ENCODE peak calls at places on chromosomes 4 and X, in five cellular contexts. Y, D, Z, I and K are unnamed samples.

GRCh38 chrX:77446840-77447239 is 349 bp upstream of the FGF16 start:
- DNase-seq in Y (no peak), D (no peak), Z (peak), I (no peak), K (no peak)

GRCh38 chr4:184383497-184384055 is 90.8 kb downstream of the IRF2 start:
- DNase-seq in Y (no peak), D (peak), Z (peak), I (no peak), K (no peak)

GRCh38 chr4:113232194-113232593 is 182.7 kb downstream of the ANK2 start:
- DNase-seq in Y (no peak), D (no peak), Z (peak), I (no peak), K (no peak)

GRCh38 chr4:182648766-182649165 is 268.4 kb downstream of the DCTD start:
- DNase-seq in Y (no peak), D (no peak), Z (no peak), I (no peak), K (no peak)

GRCh38 chrX:47637546-47638195 is 7.9 kb upstream of the CFP start:
- DNase-seq in Y (peak), D (peak), Z (no peak), I (no peak), K (peak)

GRCh38 chr4:25535278-25535677 is 120.4 kb upstream of the SLC34A2 start:
- DNase-seq in Y (no peak), D (no peak), Z (no peak), I (no peak), K (no peak)

GRCh38 chrX:67714004-67714403 is 170.2 kb downstream of the AR start:
- DNase-seq in Y (no peak), D (no peak), Z (no peak), I (no peak), K (no peak)

GRCh38 chr4:156642161-156642560 is 329.4 kb downstream of the PDGFC start:
- DNase-seq in Y (no peak), D (no peak), Z (no peak), I (no peak), K (no peak)

GRCh38 chrX:68177542-68177941 is 255.8 kb downstream of the OPHN1 start:
- DNase-seq in Y (no peak), D (peak), Z (peak), I (no peak), K (no peak)

GRCh38 chr4:6280365-6280996 is 10.8 kb downstream of the WFS1 start:
- DNase-seq in Y (no peak), D (peak), Z (no peak), I (no peak), K (no peak)

GRCh38 chr4:8607603-8608481 is 15.3 kb downstream of the CPZ start:
- DNase-seq in Y (no peak), D (no peak), Z (peak), I (no peak), K (no peak)

GRCh38 chr4:146477054-146477453 is 44.7 kb downstream of the SLC10A7 start:
- DNase-seq in Y (no peak), D (peak), Z (no peak), I (no peak), K (no peak)

GRCh38 chr4:158007566-158007965 is 165.3 kb downstream of the GASK1B start:
- DNase-seq in Y (no peak), D (no peak), Z (peak), I (no peak), K (no peak)

GRCh38 chr4:10565166-10565780 is 108.0 kb upstream of the ZNF518B start:
- DNase-seq in Y (no peak), D (no peak), Z (no peak), I (no peak), K (no peak)

GRCh38 chrX:41875142-41875541 is 48.2 kb downstream of the CASK start:
- DNase-seq in Y (no peak), D (no peak), Z (no peak), I (no peak), K (no peak)

GRCh38 chrX:150690126-150690525 is 3.1 kb upstream of the MTMR1 start:
- DNase-seq in Y (no peak), D (peak), Z (peak), I (no peak), K (no peak)

GRCh38 chrX:96386325-96386724 is 298.3 kb upstream of the DIAPH2 start:
- DNase-seq in Y (no peak), D (no peak), Z (no peak), I (no peak), K (no peak)

GRCh38 chr4:94068712-94069111 is 139.0 kb upstream of the SMARCAD1 start:
- DNase-seq in Y (no peak), D (no peak), Z (no peak), I (no peak), K (no peak)

DNA sequence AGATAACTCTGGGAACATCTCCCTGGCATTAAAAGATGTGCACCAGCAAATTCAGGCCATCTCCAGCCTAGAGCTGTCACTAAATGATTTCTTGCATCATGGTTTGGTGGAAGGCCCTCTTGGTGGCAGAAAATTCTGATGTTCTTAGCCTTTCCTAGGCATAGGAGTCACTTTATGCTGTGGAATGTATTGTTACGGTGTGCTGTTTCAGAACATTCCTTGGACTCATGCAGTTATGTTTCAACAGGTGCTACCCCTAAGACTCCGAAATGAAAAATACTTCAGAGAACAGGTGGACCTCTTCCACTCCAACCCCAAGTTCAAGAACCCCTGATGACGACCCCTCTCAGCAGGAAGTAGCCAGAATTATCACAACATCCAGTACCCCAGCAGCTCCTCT is 20.3 kb upstream of the PAPSS1 start:
- DNase-seq in Y (no peak), D (peak), Z (peak), I (no peak), K (no peak)
- TF ChIP-seq CTCF in Y (peak), D (peak), Z (no peak), I (peak), K (peak)

DNA sequence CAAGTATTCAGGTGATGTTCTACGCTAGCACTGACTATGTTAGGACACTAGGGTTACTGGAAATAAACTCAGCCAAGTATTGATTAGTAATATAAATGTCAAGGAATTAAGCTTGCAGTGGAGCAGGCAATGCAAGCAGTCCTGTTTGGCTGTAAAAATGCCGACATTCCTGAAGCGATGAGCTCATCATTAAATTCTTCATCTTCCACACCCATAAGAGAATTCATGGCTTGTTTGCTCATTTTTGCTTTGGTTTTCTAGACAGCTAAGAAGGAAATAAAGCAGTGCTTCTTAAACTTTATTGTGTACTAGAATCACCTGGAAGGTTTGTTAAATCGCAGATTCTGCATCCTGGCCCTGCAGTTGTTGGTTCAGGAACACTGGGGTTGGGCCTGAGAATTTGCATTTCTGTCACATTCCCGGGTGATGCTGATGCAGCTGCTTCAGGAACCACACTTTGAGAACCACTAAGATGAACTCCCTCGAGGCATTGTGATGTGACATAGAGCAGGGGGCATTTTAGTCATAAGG is 17.8 kb downstream of the ANXA3 start:
- DNase-seq in Y (no peak), D (peak), Z (peak), I (no peak), K (no peak)
- H3K4me3 ChIP-seq in Y (no peak), D (no peak), Z (no peak), I (no peak), K (peak)

GRCh38 chrX:12567857-12568256 is 223.4 kb upstream of the PRPS2 start:
- DNase-seq in Y (no peak), D (peak), Z (peak), I (no peak), K (no peak)
- TF ChIP-seq CTCF in Y (peak), D (peak), Z (peak), I (peak), K (peak)

DNA sequence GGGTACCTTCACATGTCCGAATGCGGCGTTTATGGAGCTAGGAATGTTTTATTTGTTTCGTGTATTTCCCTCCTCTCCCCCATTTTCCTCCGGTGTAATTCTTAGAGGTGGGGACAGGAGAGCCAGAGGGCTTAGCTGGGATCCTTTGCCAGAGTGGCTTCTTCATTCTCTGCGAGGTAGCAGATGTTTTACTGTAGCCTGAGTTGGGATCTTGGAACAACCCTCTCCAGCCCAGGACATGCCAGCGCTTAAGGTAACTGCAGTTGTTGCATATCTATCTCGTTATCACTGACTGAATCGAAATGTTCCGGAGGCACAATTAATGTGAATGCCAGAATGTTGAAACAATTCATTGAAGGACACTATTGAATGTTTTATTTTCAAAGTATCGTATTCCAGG is 59.0 kb upstream of the DYNLT3 start:
- DNase-seq in Y (no peak), D (no peak), Z (no peak), I (no peak), K (no peak)
- H3K4me3 ChIP-seq in Y (no peak), D (no peak), Z (peak), I (no peak), K (peak)

GRCh38 chrX:117641913-117642656 is 474.5 kb downstream of the KLHL13 start:
- DNase-seq in Y (no peak), D (no peak), Z (no peak), I (no peak), K (no peak)

DNA sequence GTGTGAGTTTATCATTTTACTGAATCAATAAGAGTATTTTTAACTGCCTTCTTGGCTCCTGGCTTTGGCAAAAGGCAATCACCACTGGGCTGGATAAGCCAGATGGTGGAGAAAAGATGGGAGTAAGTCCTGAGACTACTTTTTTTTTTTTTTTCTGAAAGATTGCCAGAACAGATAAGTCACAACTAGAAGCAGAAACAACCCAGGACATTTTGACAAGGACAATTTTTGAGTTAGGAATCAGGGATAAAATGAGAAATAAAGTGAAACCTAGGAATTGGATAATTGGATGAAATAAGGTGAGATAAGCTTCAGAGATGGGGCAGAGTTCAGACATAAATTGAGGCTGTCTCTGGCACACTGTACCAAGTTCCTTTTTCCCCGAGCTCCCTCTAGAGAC is 471.0 kb downstream of the KLHL13 start:
- DNase-seq in Y (no peak), D (no peak), Z (no peak), I (no peak), K (no peak)
- TF ChIP-seq CTCF in Y (no peak), D (no peak), Z (no peak), I (no peak), K (no peak)

DNA sequence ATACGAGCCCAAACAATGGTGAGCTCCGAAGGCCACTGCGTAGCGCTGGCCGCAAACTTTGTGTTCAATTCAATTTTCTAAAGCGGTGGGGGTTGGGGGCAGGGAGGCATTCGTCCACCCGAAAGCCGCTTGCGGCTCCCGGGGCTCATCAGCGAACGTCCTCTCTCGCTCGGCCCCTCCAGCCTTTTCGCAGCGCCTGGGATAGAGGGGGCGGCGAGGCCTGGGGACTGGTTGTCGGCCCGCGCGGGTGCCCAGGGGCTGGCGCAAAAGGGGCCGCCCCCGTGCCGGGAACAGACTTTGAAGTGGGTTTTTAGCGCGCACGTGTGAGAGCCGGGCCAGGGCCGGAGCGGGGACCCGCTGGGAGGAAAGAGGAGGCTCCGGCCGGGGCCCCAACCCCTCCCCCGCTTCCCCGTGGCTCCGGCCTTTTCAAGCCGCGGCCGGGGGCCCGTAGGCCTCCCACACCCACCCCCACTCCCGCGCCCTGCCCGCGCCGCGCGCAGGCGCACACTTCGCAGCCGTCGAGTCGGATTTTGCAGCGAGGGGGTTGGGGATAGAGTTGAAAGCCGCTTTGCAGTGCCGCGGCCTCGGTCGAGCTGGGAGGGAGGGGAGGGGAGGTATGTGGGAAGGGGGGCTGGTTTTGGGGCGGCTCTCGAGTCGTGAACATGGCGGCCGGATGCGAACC is 8.3 kb downstream of the ZIC3 start:
- DNase-seq in Y (no peak), D (no peak), Z (no peak), I (no peak), K (no peak)
- H3K4me3 ChIP-seq in Y (no peak), D (no peak), Z (no peak), I (no peak), K (no peak)

GRCh38 chrX:52352551-52352950 is 16.3 kb upstream of the XAGE2 start:
- DNase-seq in Y (no peak), D (no peak), Z (no peak), I (no peak), K (no peak)
- TF ChIP-seq CTCF in Y (no peak), D (no peak), Z (no peak), I (no peak), K (no peak)

DNA sequence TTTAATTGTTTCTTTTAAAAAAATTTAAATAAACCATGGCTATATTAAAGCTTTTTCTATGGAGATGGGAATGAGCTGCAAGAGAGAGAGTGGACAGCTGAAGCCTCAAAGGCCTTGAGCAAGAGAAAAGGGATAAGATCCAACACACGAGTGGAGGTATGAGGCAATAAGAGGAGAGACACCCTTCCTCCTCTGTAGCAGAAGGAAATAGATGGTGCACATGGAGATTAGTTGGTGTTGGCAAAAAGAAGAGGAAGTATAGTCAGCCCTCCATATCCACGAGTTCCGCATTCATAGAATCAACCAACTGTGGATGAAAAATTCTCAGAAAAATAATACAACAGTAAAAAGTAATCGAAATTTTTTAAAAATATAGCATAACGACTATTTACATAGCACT is 3.2 kb downstream of the CXorf38 start:
- DNase-seq in Y (no peak), D (no peak), Z (peak), I (no peak), K (no peak)
- H3K4me3 ChIP-seq in Y (peak), D (no peak), Z (peak), I (peak), K (peak)

DNA sequence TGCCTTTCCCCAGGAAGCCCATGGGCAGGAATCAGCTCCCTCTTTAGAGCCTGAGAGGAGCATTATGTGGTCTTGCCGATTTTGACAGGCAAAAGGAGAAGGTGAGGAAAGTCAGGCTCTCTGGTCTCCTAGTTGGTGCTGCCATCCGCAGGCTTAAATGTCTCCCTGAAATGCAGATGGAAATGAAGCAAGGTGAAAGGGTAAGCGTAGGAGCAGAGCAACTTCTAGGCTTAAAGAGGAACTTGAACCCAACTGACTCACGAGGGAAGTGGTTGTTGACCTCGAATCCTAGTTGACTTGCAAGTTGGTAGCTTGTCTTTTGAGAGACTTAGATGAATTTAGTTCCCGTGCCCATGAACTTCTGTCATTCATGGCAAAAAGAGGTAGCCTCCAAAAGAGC is 205.9 kb downstream of the PTTG2 start:
- DNase-seq in Y (no peak), D (no peak), Z (no peak), I (no peak), K (no peak)
- TF ChIP-seq CTCF in Y (no peak), D (peak), Z (no peak), I (no peak), K (no peak)

GRCh38 chr4:174120446-174121142 is 162.9 kb downstream of the FBXO8 start:
- DNase-seq in Y (no peak), D (peak), Z (peak), I (no peak), K (peak)
- H3K4me3 ChIP-seq in Y (no peak), D (peak), Z (peak), I (no peak), K (peak)